ENCODE peak calls at places on chromosomes 16 and 17, in seven cellular contexts. Z is tibial artery, F is stomach, W is tibial nerve, B is dorsolateral prefrontal cortex, N is IMR-90, M is astrocyte of the cerebellum. Y is an unnamed sample.

GRCh38 chr17:37117743-37118142 is 169.0 kb downstream of the AATF start:
- DNase-seq in Z (no peak), F (no peak), W (no peak), B (no peak), N (no peak), M (no peak), Y (no peak)

GRCh38 chr17:48494335-48494734 is 36.5 kb downstream of the HOXB1 start:
- DNase-seq in Z (no peak), F (no peak), W (no peak), B (no peak), N (peak; percentile 90), M (peak; percentile 54), Y (peak; percentile 81)

GRCh38 chr16:47643610-47644009 is 182.5 kb downstream of the PHKB start:
- DNase-seq in Z (no peak), F (no peak), W (no peak), B (no peak), N (no peak), M (peak; percentile 20), Y (peak; percentile 52)

GRCh38 chr16:69217433-69217832 is 30.5 kb downstream of the SNTB2 start:
- DNase-seq in Z (no peak), F (no peak), W (no peak), B (no peak), N (peak; percentile 89), M (peak; percentile 15), Y (peak; percentile 73)

GRCh38 chr17:4980644-4981216 is 6.7 kb downstream of the CAMTA2 start:
- DNase-seq in Z (no peak), F (no peak), W (no peak), B (no peak), N (peak; percentile 46), M (peak; percentile 37), Y (peak; percentile 52)

GRCh38 chr16:70430667-70431536 is 8.0 kb downstream of the ST3GAL2 start:
- DNase-seq in Z (no peak), F (no peak), W (no peak), B (no peak), N (peak; percentile 24), M (no peak), Y (no peak)

GRCh38 chr17:40530988-40531971 is 29.9 kb upstream of the TNS4 start:
- DNase-seq in Z (no peak), F (no peak), W (peak; percentile 8), B (no peak), N (no peak), M (no peak), Y (no peak)

GRCh38 chr16:23771642-23772041 is 16.8 kb downstream of the CHP2 start:
- DNase-seq in Z (no peak), F (no peak), W (no peak), B (no peak), N (no peak), M (no peak), Y (no peak)

GRCh38 chr16:1614226-1615102 is 2.3 kb downstream of the CRAMP1 start:
- DNase-seq in Z (no peak), F (peak; percentile 31), W (no peak), B (no peak), N (peak; percentile 30), M (no peak), Y (peak; percentile 37)

GRCh38 chr16:53744449-53744848 is 40.5 kb downstream of the FTO start:
- DNase-seq in Z (no peak), F (no peak), W (no peak), B (no peak), N (no peak), M (no peak), Y (no peak)

GRCh38 chr16:11738742-11739544 is 3.7 kb downstream of the TXNDC11 start:
- DNase-seq in Z (no peak), F (no peak), W (no peak), B (no peak), N (no peak), M (no peak), Y (no peak)

GRCh38 chr16:68235105-68235881 is 634 bp downstream of the ESRP2 start:
- DNase-seq in Z (peak; percentile 72), F (peak; percentile 69), W (no peak), B (peak; percentile 37), N (no peak), M (no peak), Y (no peak)

GRCh38 chr17:83189673-83190385 is 110.4 kb downstream of the METRNL start:
- DNase-seq in Z (peak; percentile 69), F (peak; percentile 78), W (peak; percentile 71), B (peak; percentile 25), N (peak; percentile 90), M (no peak), Y (peak; percentile 91)

GRCh38 chr17:73470369-73470768 is 158.6 kb upstream of the CDC42EP4 start:
- DNase-seq in Z (no peak), F (no peak), W (no peak), B (no peak), N (no peak), M (no peak), Y (no peak)

GRCh38 chr16:4111748-4112696 is 4.2 kb downstream of the ADCY9 start:
- DNase-seq in Z (no peak), F (no peak), W (no peak), B (no peak), N (peak; percentile 55), M (no peak), Y (peak; percentile 24)

GRCh38 chr17:8311131-8311790 is 1.2 kb downstream of the ARHGEF15 start:
- DNase-seq in Z (no peak), F (no peak), W (no peak), B (no peak), N (no peak), M (no peak), Y (no peak)

GRCh38 chr16:7351572-7351971 is 18.9 kb downstream of the RBFOX1 start:
- DNase-seq in Z (no peak), F (no peak), W (no peak), B (no peak), N (no peak), M (no peak), Y (no peak)

GRCh38 chr17:48591435-48592077 is 1.5 kb upstream of the HOXB3 start:
- DNase-seq in Z (no peak), F (no peak), W (no peak), B (no peak), N (peak; percentile 23), M (no peak), Y (no peak)

GRCh38 chr16:73031155-73031866 is 16.6 kb downstream of the ZFHX3 start:
- DNase-seq in Z (peak; percentile 60), F (no peak), W (no peak), B (no peak), N (no peak), M (no peak), Y (no peak)

GRCh38 chr17:49230636-49231562 is at the start of gene PHOSPHO1:
- DNase-seq in Z (peak; percentile 82), F (peak; percentile 86), W (peak; percentile 53), B (peak; percentile 92), N (peak; percentile 76), M (peak; percentile 55), Y (peak; percentile 83)

DNA sequence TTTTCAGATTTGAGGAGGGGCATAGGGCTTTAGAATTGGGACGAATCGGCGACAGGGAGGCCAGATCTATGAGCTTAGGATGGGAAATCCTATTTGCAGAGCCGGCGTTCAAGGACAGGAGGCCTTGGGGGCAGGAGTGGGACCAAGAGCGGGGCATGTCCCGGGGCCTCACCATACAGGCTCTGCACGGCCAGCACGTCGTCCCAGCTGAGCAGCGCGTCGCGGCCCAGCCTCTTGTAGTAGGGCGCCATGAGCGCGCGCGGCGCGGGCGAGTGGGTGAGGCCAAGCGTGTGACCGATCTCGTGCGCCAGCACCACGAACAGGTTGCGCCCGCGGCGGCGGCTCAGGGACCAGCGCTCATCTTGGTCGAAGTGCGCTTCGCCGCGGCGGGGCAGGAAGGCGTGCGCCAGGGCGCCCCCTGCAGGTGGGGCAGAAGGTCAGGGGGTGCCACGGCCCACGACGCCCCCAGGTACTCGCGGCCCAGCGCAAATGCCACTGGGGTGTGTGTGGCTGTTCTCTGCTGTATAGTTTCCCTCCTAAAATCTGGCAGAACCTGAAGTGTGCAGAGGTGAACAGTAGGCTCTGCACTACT is 9.3 kb downstream of the C17orf50 start:
- DNase-seq in Z (no peak), F (no peak), W (no peak), B (no peak), N (no peak), M (no peak), Y (no peak)
- TF ChIP-seq CTCF in Z (no peak), F (no peak), W (no peak), B (no peak), N (peak; percentile 4), M (peak; percentile 16), Y (peak; percentile 26)

DNA sequence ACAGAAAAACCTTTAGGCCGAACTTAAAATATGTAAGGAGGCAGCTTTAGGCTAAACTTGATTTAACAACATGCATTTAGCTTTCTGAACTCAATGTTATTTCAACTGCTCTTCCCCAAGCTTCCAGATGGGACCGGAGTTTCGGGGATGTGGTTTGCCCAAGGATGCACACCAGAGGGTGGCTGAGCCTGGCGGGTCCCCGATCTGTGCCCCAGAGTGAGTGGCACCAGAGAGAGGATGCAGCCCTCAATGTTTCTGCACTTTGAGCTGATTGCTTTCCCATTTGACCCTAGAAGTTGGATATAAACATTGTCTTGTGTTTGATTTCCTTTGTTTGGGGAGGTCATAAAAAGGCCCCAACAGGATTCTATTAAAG is 348.0 kb upstream of the TNRC6C start:
- DNase-seq in Z (no peak), F (no peak), W (no peak), B (no peak), N (no peak), M (no peak), Y (no peak)
- H3K4me3 ChIP-seq in Z (peak overlapping the region; percentile 21), F (no peak overlapping the region), W (no peak overlapping the region), B (no peak overlapping the region), N (no peak overlapping the region), M (no peak overlapping the region), Y (no peak overlapping the region)

GRCh38 chr17:27872776-27873175 is 20.4 kb downstream of the LYRM9 start:
- DNase-seq in Z (no peak), F (no peak), W (no peak), B (no peak), N (no peak), M (no peak), Y (no peak)

GRCh38 chr17:27871407-27871806 is 21.8 kb downstream of the LYRM9 start:
- DNase-seq in Z (no peak), F (no peak), W (no peak), B (no peak), N (no peak), M (no peak), Y (no peak)

GRCh38 chr17:27870345-27870744 is 22.8 kb downstream of the LYRM9 start:
- DNase-seq in Z (no peak), F (no peak), W (no peak), B (no peak), N (no peak), M (no peak), Y (no peak)

GRCh38 chr17:27873211-27873610 is 20.0 kb downstream of the LYRM9 start:
- DNase-seq in Z (no peak), F (no peak), W (no peak), B (no peak), N (no peak), M (no peak), Y (no peak)

DNA sequence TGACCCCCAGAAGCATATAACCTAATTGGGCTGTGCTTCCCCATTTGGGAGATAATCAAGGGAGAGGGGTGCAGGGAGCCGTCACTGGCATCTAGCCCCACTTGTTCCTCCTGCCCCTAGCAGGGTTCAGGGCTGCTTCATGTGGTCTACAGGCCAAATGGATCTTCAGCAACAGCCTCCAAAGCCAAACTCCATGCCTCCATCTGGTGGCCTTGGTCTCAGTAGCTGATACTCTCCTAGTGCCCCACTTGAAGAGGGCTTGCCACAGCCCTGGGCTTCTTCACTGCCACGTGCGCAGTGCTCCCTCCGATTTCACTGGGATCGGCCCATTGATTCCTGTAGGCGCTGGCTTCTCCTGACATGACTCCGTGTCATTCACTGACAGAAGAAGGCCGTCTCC is 24.6 kb downstream of the LYRM9 start:
- DNase-seq in Z (no peak), F (no peak), W (no peak), B (no peak), N (no peak), M (no peak), Y (no peak)
- TF ChIP-seq CTCF in Z (no peak), F (no peak), W (no peak), B (no peak), N (no peak), M (no peak), Y (no peak)

GRCh38 chr17:2400877-2401425 is at the start of gene MNT:
- DNase-seq in Z (peak; percentile 97), F (peak; percentile 95), W (peak; percentile 90), B (peak; percentile 97), N (peak; percentile 92), M (peak; percentile 83), Y (peak; percentile 96)
- H3K4me3 ChIP-seq in Z (peak within 1 kb of the TSS; percentile 65), F (peak within 1 kb of the TSS; percentile 81), W (peak within 1 kb of the TSS; percentile 91), B (peak within 1 kb of the TSS; percentile 93), N (peak within 1 kb of the TSS; percentile 83), M (peak within 1 kb of the TSS; percentile 99), Y (peak within 1 kb of the TSS; percentile 98)

Y was measured in astrocyte of the spinal cord.